ENCODE peak calls at places on chromosomes 7 and 10, in nine cellular contexts. C is neural progenitor cell, X is GM20000, W is mammary epithelial cell, S is Calu3, Y is fibroblast of lung, O is fibroblast of the aortic adventitia, J is brain microvascular endothelial cell, M is IMR-90. T is an unnamed sample.

GRCh38 chr7:132381742-132382472 is 194.4 kb downstream of the PLXNA4 start:
- DNase-seq in J (no peak), S (no peak), C (no peak), W (no peak), O (no peak), M (no peak), X (no peak), Y (peak; percentile 29), T (no peak)

GRCh38 chr7:158395780-158396214 is 191.8 kb downstream of the PTPRN2 start:
- DNase-seq in W (no peak), O (no peak), C (peak; percentile 20), J (no peak), M (no peak), Y (no peak), X (no peak), S (peak; percentile 30), T (no peak)

GRCh38 chr7:152666078-152666477 is 9.9 kb downstream of the XRCC2 start:
- DNase-seq in M (no peak), S (no peak), Y (no peak), W (no peak), C (no peak), J (no peak), O (no peak), X (no peak), T (no peak)

GRCh38 chr7:138712652-138713051 is 11.5 kb upstream of the SVOPL start:
- DNase-seq in Y (no peak), W (no peak), C (no peak), J (no peak), M (no peak), O (no peak), S (no peak), X (no peak), T (no peak)

GRCh38 chr7:130683026-130683425 is 3.3 kb downstream of the TSGA13 start:
- DNase-seq in C (no peak), J (no peak), Y (peak; percentile 26), O (peak; percentile 3), W (no peak), S (no peak), X (no peak), M (no peak), T (no peak)

GRCh38 chr10:49241365-49241764 is 53.2 kb upstream of the TMEM273 start:
- DNase-seq in M (no peak), Y (no peak), J (no peak), X (no peak), C (no peak), W (no peak), S (no peak), O (no peak), T (no peak)

GRCh38 chr10:59229451-59229850 is 53.0 kb downstream of the PHYHIPL start:
- DNase-seq in M (no peak), J (no peak), X (no peak), Y (no peak), W (no peak), O (no peak), C (no peak), S (no peak), T (no peak)

GRCh38 chr10:113987805-113988204 is 55.9 kb upstream of the ADRB1 start:
- DNase-seq in O (no peak), S (peak; percentile 2), C (no peak), X (no peak), M (no peak), Y (no peak), J (no peak), W (peak; percentile 36), T (no peak)

GRCh38 chr7:52794621-52795020 is 240.8 kb upstream of the POM121L12 start:
- DNase-seq in W (no peak), X (no peak), M (no peak), S (no peak), J (no peak), O (no peak), C (no peak), Y (no peak), T (no peak)

GRCh38 chr7:50864694-50865093 is 82.0 kb upstream of the GRB10 start:
- DNase-seq in S (no peak), C (peak; percentile 70), X (no peak), O (no peak), M (no peak), Y (no peak), J (no peak), W (no peak), T (no peak)

GRCh38 chr10:18542832-18543231 is 108.6 kb downstream of the NSUN6 start:
- DNase-seq in S (no peak), O (peak; percentile 60), J (peak; percentile 1), W (no peak), M (peak; percentile 86), C (no peak), X (no peak), Y (peak; percentile 76), T (peak; percentile 14)

GRCh38 chr7:45252857-45253256 is 95.3 kb downstream of the RAMP3 start:
- DNase-seq in C (no peak), O (no peak), S (no peak), Y (no peak), J (no peak), M (no peak), W (no peak), X (no peak), T (no peak)

GRCh38 chr7:136513744-136514143 is 354.7 kb upstream of the CHRM2 start:
- DNase-seq in M (no peak), S (no peak), Y (no peak), J (no peak), W (no peak), X (no peak), C (no peak), O (no peak), T (no peak)

GRCh38 chr7:96952974-96953391 is 52.4 kb upstream of the DLX6 start:
- DNase-seq in X (no peak), J (peak; percentile 22), S (no peak), W (peak; percentile 40), O (peak; percentile 49), M (peak; percentile 15), Y (peak; percentile 46), C (no peak), T (peak; percentile 44)

GRCh38 chr7:116097365-116098009 is 66.9 kb upstream of the TFEC start:
- DNase-seq in C (no peak), M (peak; percentile 58), S (peak; percentile 36), J (peak; percentile 81), W (peak; percentile 70), Y (peak; percentile 89), X (no peak), O (peak; percentile 73), T (peak; percentile 83)
- TF ChIP-seq CTCF in C (peak; percentile 29), M (no peak), S (peak; percentile 12), J (no peak), W (peak; percentile 10), Y (no peak), X (no peak), O (peak; percentile 42), T (peak; percentile 70)

DNA sequence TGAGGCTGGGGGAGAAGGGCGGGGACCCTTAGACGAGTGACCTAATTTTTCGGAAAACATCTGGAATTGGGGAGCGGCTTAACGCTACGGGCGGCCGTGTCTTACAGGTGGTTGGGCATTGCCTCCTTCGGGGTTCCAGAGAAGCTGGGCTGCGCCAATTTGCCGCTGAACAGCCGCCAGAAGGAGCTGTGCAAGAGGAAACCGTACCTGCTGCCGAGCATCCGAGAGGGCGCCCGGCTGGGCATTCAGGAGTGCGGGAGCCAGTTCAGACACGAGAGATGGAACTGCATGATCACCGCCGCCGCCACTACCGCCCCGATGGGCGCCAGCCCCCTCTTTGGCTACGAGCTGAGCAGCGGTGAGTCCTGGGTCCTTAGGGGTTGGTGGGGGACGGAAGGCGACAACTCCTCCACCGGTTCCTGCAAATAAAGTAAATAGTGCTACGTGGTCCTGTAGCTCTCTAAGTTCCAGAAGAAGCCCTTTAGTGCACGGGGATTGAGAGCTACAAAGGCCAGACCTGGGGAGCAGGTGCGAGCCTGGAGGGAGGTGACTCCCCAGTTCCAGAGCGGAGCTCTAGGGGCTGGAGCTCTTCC is 756 bp downstream of the WNT16 start:
- DNase-seq in W (peak; percentile 37), C (peak; percentile 79), S (peak; percentile 71), X (peak; percentile 59), M (no peak), O (no peak), J (no peak), Y (peak; percentile 23), T (no peak)
- TF ChIP-seq CTCF in W (peak; percentile 46), C (peak; percentile 33), S (peak; percentile 19), X (no peak), M (no peak), O (no peak), J (peak; percentile 58), Y (no peak), T (no peak)

GRCh38 chr7:42946616-42946928 is 14.4 kb downstream of the MRPL32 start:
- DNase-seq in X (no peak), C (no peak), Y (no peak), M (no peak), O (no peak), W (no peak), S (no peak), J (no peak), T (no peak)

GRCh38 chr7:42939457-42940240 is 7.5 kb downstream of the MRPL32 start:
- DNase-seq in O (no peak), Y (no peak), S (no peak), W (no peak), C (no peak), J (no peak), X (no peak), M (no peak), T (no peak)

GRCh38 chr7:42945821-42946615 is 13.8 kb downstream of the MRPL32 start:
- DNase-seq in M (no peak), Y (no peak), S (no peak), J (no peak), W (no peak), X (no peak), O (peak; percentile 46), C (no peak), T (no peak)

GRCh38 chr7:42935861-42936260 is 3.7 kb downstream of the MRPL32 start:
- DNase-seq in M (no peak), Y (no peak), O (no peak), C (no peak), X (no peak), J (no peak), W (no peak), S (no peak), T (no peak)

DNA sequence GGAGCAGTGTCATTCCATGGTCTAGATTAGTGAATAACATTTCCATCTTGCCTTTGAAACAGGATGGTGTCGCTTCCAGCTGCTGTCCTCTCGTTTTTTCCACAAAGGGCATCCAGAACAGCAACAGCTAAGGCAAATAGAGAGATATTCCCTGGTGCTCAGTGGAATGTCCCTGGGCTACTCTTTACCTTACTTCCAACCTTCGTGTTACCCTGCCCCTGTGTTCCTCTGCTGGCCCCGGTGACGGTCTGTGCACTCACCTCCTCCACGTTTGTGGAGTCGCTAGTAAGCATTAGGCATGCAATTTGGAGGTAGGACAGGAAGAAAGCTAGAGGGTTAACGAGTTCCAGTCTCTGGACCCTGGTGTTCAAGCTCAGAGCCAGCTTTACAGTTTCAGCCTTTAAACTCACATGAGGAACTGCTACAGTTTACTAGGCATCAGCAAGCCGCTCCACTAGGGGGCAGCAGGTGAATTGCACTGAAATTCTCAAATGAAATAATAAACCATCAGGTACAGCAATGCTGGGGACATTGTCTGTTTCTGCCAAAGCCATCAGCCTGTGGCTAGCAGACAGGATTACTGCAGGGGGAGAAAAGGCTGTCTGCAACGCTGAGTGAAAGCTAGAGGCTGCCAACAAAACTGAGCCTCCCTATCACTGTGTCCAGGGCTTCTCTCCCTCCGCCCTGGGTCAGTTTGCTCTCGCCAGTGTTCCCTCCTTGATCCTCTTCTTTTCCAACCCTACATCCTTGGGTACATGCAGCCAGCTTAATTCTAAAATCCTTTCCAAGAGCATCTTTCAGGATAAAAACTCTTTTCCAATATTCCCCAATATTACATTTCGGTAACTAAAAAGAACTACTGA is 9.0 kb downstream of the MRPL32 start:
- DNase-seq in Y (peak; percentile 50), O (peak; percentile 82), W (peak; percentile 43), S (peak; percentile 88), M (peak; percentile 66), C (peak; percentile 91), X (peak; percentile 59), J (peak; percentile 84), T (peak; percentile 64)
- TF ChIP-seq CTCF in Y (peak; percentile 94), O (peak; percentile 93), W (peak; percentile 94), S (peak; percentile 91), M (peak; percentile 90), C (peak; percentile 98), X (peak; percentile 90), J (peak; percentile 95), T (peak; percentile 95)

GRCh38 chr7:11486271-11486670 is 345.7 kb downstream of the THSD7A start:
- DNase-seq in M (no peak), Y (no peak), X (no peak), W (no peak), S (no peak), J (no peak), C (no peak), O (no peak), T (no peak)
- TF ChIP-seq CTCF in M (no peak), Y (no peak), X (no peak), W (no peak), S (no peak), J (peak; percentile 12), C (no peak), O (no peak), T (no peak)

T was measured in HFFc6.